ENCODE peak calls at places on chromosomes 16 and 17, in five cellular contexts. One of them, this sample, is unnamed.
A peak's percentile ranks its signal among the peaks of the same experiment; 100 is the strongest.

GRCh38 chr16:8946544-8946943 is 17.2 kb downstream of the USP7 start:
- DNase-seq in CD4-positive, alpha-beta memory T cell: no peak
- DNase-seq in heart left ventricle: no peak
- DNase-seq in heart right ventricle: no peak
- DNase-seq in left ventricle myocardium inferior: no peak
- DNase-seq in this sample: no peak

GRCh38 chr16:15434425-15435215 is at the start of gene BMERB1:
- DNase-seq in CD4-positive, alpha-beta memory T cell: no peak
- DNase-seq in heart right ventricle: peak; percentile 79
- DNase-seq in heart left ventricle: peak; percentile 82
- DNase-seq in left ventricle myocardium inferior: peak; percentile 74
- DNase-seq in this sample: peak; percentile 80

GRCh38 chr17:32995416-32995815 is 3.8 kb downstream of the SPACA3 start:
- DNase-seq in heart left ventricle: no peak
- DNase-seq in heart right ventricle: no peak
- DNase-seq in CD4-positive, alpha-beta memory T cell: no peak
- DNase-seq in left ventricle myocardium inferior: no peak
- DNase-seq in this sample: no peak

GRCh38 chr16:57775661-57776469 is 26.4 kb downstream of the KIFC3 start:
- DNase-seq in left ventricle myocardium inferior: no peak
- DNase-seq in heart left ventricle: no peak
- DNase-seq in CD4-positive, alpha-beta memory T cell: no peak
- DNase-seq in heart right ventricle: no peak
- DNase-seq in this sample: no peak

GRCh38 chr17:56291226-56291805 is 138.0 kb downstream of the ANKFN1 start:
- DNase-seq in CD4-positive, alpha-beta memory T cell: no peak
- DNase-seq in left ventricle myocardium inferior: no peak
- DNase-seq in heart right ventricle: no peak
- DNase-seq in heart left ventricle: no peak
- DNase-seq in this sample: no peak

GRCh38 chr16:1884155-1884760 is 12.3 kb upstream of the MEIOB start:
- DNase-seq in CD4-positive, alpha-beta memory T cell: no peak
- DNase-seq in left ventricle myocardium inferior: no peak
- DNase-seq in heart right ventricle: no peak
- DNase-seq in heart left ventricle: no peak
- DNase-seq in this sample: no peak

GRCh38 chr16:75306102-75306762 is 54.8 kb upstream of the BCAR1 start:
- DNase-seq in CD4-positive, alpha-beta memory T cell: no peak
- DNase-seq in heart left ventricle: no peak
- DNase-seq in left ventricle myocardium inferior: no peak
- DNase-seq in heart right ventricle: no peak
- DNase-seq in this sample: no peak

GRCh38 chr16:11964761-11965539 is at the start of gene TNFRSF17:
- DNase-seq in left ventricle myocardium inferior: no peak
- DNase-seq in heart right ventricle: no peak
- DNase-seq in heart left ventricle: no peak
- DNase-seq in CD4-positive, alpha-beta memory T cell: no peak
- DNase-seq in this sample: no peak

GRCh38 chr16:13316008-13316407 is 414.6 kb downstream of the SHISA9 start:
- DNase-seq in heart right ventricle: no peak
- DNase-seq in CD4-positive, alpha-beta memory T cell: no peak
- DNase-seq in left ventricle myocardium inferior: no peak
- DNase-seq in heart left ventricle: no peak
- DNase-seq in this sample: no peak

GRCh38 chr17:49406791-49407190 is 7.9 kb downstream of the PHB1 start:
- DNase-seq in heart right ventricle: no peak
- DNase-seq in CD4-positive, alpha-beta memory T cell: no peak
- DNase-seq in left ventricle myocardium inferior: no peak
- DNase-seq in heart left ventricle: no peak
- DNase-seq in this sample: no peak

GRCh38 chr16:77213542-77214108 is 14.4 kb downstream of the SYCE1L start:
- DNase-seq in heart right ventricle: no peak
- DNase-seq in left ventricle myocardium inferior: no peak
- DNase-seq in heart left ventricle: no peak
- DNase-seq in CD4-positive, alpha-beta memory T cell: no peak
- DNase-seq in this sample: no peak

GRCh38 chr16:12132850-12133249 is 156.3 kb downstream of the SNX29 start:
- DNase-seq in heart left ventricle: no peak
- DNase-seq in CD4-positive, alpha-beta memory T cell: no peak
- DNase-seq in heart right ventricle: no peak
- DNase-seq in left ventricle myocardium inferior: no peak
- DNase-seq in this sample: no peak

GRCh38 chr16:63568184-63568583 is 1531.9 kb upstream of the CDH8 start:
- DNase-seq in heart left ventricle: no peak
- DNase-seq in left ventricle myocardium inferior: no peak
- DNase-seq in heart right ventricle: no peak
- DNase-seq in CD4-positive, alpha-beta memory T cell: no peak
- DNase-seq in this sample: no peak

GRCh38 chr17:4764612-4765011 is 7.1 kb upstream of the TM4SF5 start:
- DNase-seq in CD4-positive, alpha-beta memory T cell: no peak
- DNase-seq in left ventricle myocardium inferior: no peak
- DNase-seq in heart left ventricle: no peak
- DNase-seq in heart right ventricle: no peak
- DNase-seq in this sample: no peak

DNA sequence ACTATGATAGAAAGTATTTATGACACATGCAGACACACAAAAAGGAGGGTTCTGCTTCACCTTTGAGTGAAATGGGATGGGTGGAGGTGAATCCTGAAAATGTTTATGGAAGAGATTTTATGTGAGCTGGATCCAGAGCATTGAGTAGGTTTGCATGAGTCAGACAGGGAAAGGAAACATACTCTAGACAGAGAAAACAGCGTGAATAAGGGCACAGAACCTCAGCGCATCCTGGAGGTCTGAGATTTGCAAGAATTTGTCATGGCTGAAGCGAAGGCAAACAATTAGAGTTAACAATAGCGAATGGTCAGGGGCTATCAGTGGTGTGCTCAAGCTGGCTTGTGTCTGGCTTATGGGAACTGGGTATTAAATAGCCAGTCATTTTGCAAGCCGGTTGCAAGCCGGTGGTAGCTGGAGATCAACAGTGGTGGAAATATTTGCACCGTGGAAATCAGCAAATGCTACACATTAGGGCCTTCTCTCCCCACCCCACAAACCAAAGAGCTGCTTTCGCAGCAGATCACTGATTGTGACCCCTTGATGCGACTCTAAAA is 36.4 kb downstream of the MAP2K6 start:
- DNase-seq in heart left ventricle: no peak
- DNase-seq in CD4-positive, alpha-beta memory T cell: no peak
- DNase-seq in heart right ventricle: no peak
- DNase-seq in left ventricle myocardium inferior: no peak
- DNase-seq in this sample: no peak
- H3K4me1 ChIP-seq in heart left ventricle: no peaks in the 10 kb centered on the region
- H3K4me1 ChIP-seq in CD4-positive, alpha-beta memory T cell: peaks cover 4% of the 10 kb centered on the region
- H3K4me1 ChIP-seq in heart right ventricle: peaks cover 7% of the 10 kb centered on the region
- H3K4me1 ChIP-seq in left ventricle myocardium inferior: peaks cover 9% of the 10 kb centered on the region
- H3K4me1 ChIP-seq in this sample: no peaks in the 10 kb centered on the region

DNA sequence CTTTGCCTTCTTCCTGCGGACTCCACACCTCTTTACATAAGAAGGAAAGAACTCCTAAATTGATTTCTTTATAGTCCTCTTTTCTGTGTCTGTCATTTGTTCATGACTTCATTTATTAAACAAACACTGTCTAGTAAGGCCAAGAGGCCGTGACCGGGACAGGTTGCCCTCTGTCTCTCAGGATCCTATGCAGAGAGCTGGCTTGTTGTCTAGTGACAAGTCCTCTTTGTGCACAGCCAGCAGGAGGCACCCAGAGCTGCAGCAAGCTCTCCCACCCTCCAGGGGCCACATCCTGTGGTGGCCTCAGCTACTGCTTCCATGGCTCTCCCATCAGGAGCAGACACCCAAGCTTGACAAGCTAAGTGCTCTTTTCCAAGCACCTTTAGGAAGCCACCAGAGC is 50.6 kb downstream of the PLD6 start:
- DNase-seq in heart right ventricle: no peak
- DNase-seq in heart left ventricle: no peak
- DNase-seq in left ventricle myocardium inferior: no peak
- DNase-seq in CD4-positive, alpha-beta memory T cell: no peak
- DNase-seq in this sample: no peak
- H3K4me1 ChIP-seq in heart right ventricle: peaks cover 19% of the 10 kb centered on the region
- H3K4me1 ChIP-seq in heart left ventricle: peaks cover 19% of the 10 kb centered on the region
- H3K4me1 ChIP-seq in left ventricle myocardium inferior: peaks cover 42% of the 10 kb centered on the region
- H3K4me1 ChIP-seq in CD4-positive, alpha-beta memory T cell: peaks cover 53% of the 10 kb centered on the region
- H3K4me1 ChIP-seq in this sample: peaks cover 38% of the 10 kb centered on the region

GRCh38 chr17:72427761-72428109 is 306.9 kb downstream of the SOX9 start:
- DNase-seq in heart right ventricle: no peak
- DNase-seq in left ventricle myocardium inferior: no peak
- DNase-seq in CD4-positive, alpha-beta memory T cell: no peak
- DNase-seq in heart left ventricle: no peak
- DNase-seq in this sample: no peak

GRCh38 chr17:72425133-72425795 is 304.4 kb downstream of the SOX9 start:
- DNase-seq in CD4-positive, alpha-beta memory T cell: no peak
- DNase-seq in left ventricle myocardium inferior: no peak
- DNase-seq in heart left ventricle: no peak
- DNase-seq in heart right ventricle: no peak
- DNase-seq in this sample: no peak

GRCh38 chr17:72426321-72426720 is 305.5 kb downstream of the SOX9 start:
- DNase-seq in heart left ventricle: no peak
- DNase-seq in left ventricle myocardium inferior: no peak
- DNase-seq in CD4-positive, alpha-beta memory T cell: no peak
- DNase-seq in heart right ventricle: no peak
- DNase-seq in this sample: no peak

GRCh38 chr17:72425796-72426173 is 305.0 kb downstream of the SOX9 start:
- DNase-seq in CD4-positive, alpha-beta memory T cell: no peak
- DNase-seq in heart left ventricle: no peak
- DNase-seq in heart right ventricle: no peak
- DNase-seq in left ventricle myocardium inferior: no peak
- DNase-seq in this sample: no peak

GRCh38 chr17:72426948-72427760 is 306.3 kb downstream of the SOX9 start:
- DNase-seq in heart left ventricle: no peak
- DNase-seq in heart right ventricle: no peak
- DNase-seq in CD4-positive, alpha-beta memory T cell: no peak
- DNase-seq in left ventricle myocardium inferior: no peak
- DNase-seq in this sample: no peak
- H3K4me1 ChIP-seq in heart left ventricle: no peaks in the 10 kb centered on the region
- H3K4me1 ChIP-seq in heart right ventricle: no peaks in the 10 kb centered on the region
- H3K4me1 ChIP-seq in CD4-positive, alpha-beta memory T cell: peaks cover 7% of the 10 kb centered on the region
- H3K4me1 ChIP-seq in left ventricle myocardium inferior: peaks cover 6% of the 10 kb centered on the region
- H3K4me1 ChIP-seq in this sample: peaks cover 13% of the 10 kb centered on the region

DNA sequence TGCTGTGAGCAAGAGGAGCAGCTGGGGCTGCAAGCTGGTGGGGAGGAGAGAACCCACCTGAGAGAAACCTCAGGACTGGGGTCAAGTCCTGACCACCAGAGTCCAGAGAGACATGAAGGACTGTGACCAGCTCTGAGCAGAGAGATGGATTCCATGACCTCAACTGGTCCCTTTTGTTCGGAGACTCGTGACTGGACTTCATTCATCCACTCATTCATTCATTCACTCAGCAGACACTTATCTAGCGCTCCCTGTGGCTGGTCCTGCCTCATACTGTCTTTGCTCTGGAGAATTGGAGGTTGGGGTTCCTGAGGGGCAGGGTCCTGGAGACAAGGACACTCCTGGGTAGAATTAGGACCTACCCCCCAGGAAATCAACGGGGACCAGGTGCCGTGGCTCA is 4.0 kb downstream of the ERBB2 start:
- DNase-seq in CD4-positive, alpha-beta memory T cell: no peak
- DNase-seq in heart right ventricle: no peak
- DNase-seq in heart left ventricle: no peak
- DNase-seq in left ventricle myocardium inferior: no peak
- DNase-seq in this sample: no peak
- H3K4me1 ChIP-seq in CD4-positive, alpha-beta memory T cell: peaks cover 20% of the 10 kb centered on the region
- H3K4me1 ChIP-seq in heart right ventricle: peaks cover 43% of the 10 kb centered on the region
- H3K4me1 ChIP-seq in heart left ventricle: peaks cover 26% of the 10 kb centered on the region
- H3K4me1 ChIP-seq in left ventricle myocardium inferior: peaks cover 84% of the 10 kb centered on the region
- H3K4me1 ChIP-seq in this sample: peaks cover 81% of the 10 kb centered on the region

GRCh38 chr17:1486802-1487695 is 5.4 kb downstream of the MYO1C start:
- DNase-seq in left ventricle myocardium inferior: peak; percentile 78
- DNase-seq in CD4-positive, alpha-beta memory T cell: peak; percentile 90
- DNase-seq in heart left ventricle: peak; percentile 88
- DNase-seq in heart right ventricle: peak; percentile 77
- DNase-seq in this sample: peak; percentile 95

GRCh38 chr17:1485311-1485747 is 7.2 kb downstream of the MYO1C start:
- DNase-seq in heart right ventricle: peak; percentile 77
- DNase-seq in CD4-positive, alpha-beta memory T cell: peak; percentile 61
- DNase-seq in heart left ventricle: peak; percentile 88
- DNase-seq in left ventricle myocardium inferior: peak; percentile 76
- DNase-seq in this sample: peak; percentile 80

GRCh38 chr17:1484060-1484535 is 8.4 kb downstream of the MYO1C start:
- DNase-seq in CD4-positive, alpha-beta memory T cell: no peak
- DNase-seq in left ventricle myocardium inferior: no peak
- DNase-seq in heart right ventricle: no peak
- DNase-seq in heart left ventricle: no peak
- DNase-seq in this sample: no peak

GRCh38 chr17:1484586-1485310 is 7.7 kb downstream of the MYO1C start:
- DNase-seq in heart right ventricle: peak; percentile 64
- DNase-seq in heart left ventricle: no peak
- DNase-seq in CD4-positive, alpha-beta memory T cell: peak; percentile 83
- DNase-seq in left ventricle myocardium inferior: peak; percentile 61
- DNase-seq in this sample: peak; percentile 79

GRCh38 chr17:1485748-1486376 is 6.6 kb downstream of the MYO1C start:
- DNase-seq in left ventricle myocardium inferior: peak; percentile 80
- DNase-seq in heart left ventricle: peak; percentile 88
- DNase-seq in CD4-positive, alpha-beta memory T cell: peak; percentile 83
- DNase-seq in heart right ventricle: peak; percentile 79
- DNase-seq in this sample: peak; percentile 88
- H3K4me1 ChIP-seq in left ventricle myocardium inferior: peaks cover 92% of the 10 kb centered on the region
- H3K4me1 ChIP-seq in heart left ventricle: peaks cover 45% of the 10 kb centered on the region
- H3K4me1 ChIP-seq in CD4-positive, alpha-beta memory T cell: peaks cover 40% of the 10 kb centered on the region
- H3K4me1 ChIP-seq in heart right ventricle: peaks cover 53% of the 10 kb centered on the region
- H3K4me1 ChIP-seq in this sample: peaks cover 63% of the 10 kb centered on the region

DNA sequence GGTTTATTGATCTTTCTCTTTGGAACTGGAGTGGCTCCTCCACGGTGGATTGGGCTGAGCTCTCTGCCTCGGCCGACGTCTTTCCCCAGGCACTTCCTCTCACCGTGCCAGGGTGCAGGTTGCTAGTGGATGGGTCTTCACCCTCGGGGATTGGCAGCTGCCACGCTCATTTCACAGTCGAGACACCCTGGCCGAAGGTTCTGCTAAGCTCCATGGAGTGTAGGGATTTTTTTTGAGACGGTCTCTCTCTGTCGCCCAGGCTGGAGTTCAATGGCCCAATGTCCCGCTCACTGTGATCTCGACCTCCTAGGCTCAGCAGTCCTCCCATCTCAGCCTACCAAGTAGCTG is 280.8 kb downstream of the SEC14L1 start:
- DNase-seq in left ventricle myocardium inferior: no peak
- DNase-seq in CD4-positive, alpha-beta memory T cell: no peak
- DNase-seq in heart right ventricle: no peak
- DNase-seq in heart left ventricle: no peak
- DNase-seq in this sample: no peak
- H3K4me1 ChIP-seq in left ventricle myocardium inferior: peaks cover 81% of the 10 kb centered on the region
- H3K4me1 ChIP-seq in CD4-positive, alpha-beta memory T cell: peaks cover 98% of the 10 kb centered on the region
- H3K4me1 ChIP-seq in heart right ventricle: peaks cover 75% of the 10 kb centered on the region
- H3K4me1 ChIP-seq in heart left ventricle: peaks cover 73% of the 10 kb centered on the region
- H3K4me1 ChIP-seq in this sample: peaks cover 83% of the 10 kb centered on the region